ENCODE peak calls at places on chromosomes 7 and 10, in ten cellular contexts. One of them, this sample, is unnamed.

GRCh38 chr7:105647591-105647990 is 66.3 kb upstream of the EFCAB10 start:
- DNase-seq in ureter: no peak
- DNase-seq in stimulated activated CD8-positive, alpha-beta memory T cell treated with anti-CD3 and anti-CD28 coated beads, Interleukin-15, amount 100 ng/mL, for 48 hours: no peak
- DNase-seq in NCI-H446 treated with DMSO at 0.1 percent for 48 hours: no peak
- DNase-seq in nephron progenitor cell: no peak
- DNase-seq in T-helper 1 cell: no peak
- DNase-seq in activated effector memory CD4-positive, alpha-beta T cell treated with Interleukin-2 at 50 U/mL for 16 hours: no peak
- DNase-seq in progenitor cell of endocrine pancreas: no peak
- DNase-seq in hippocampal formation: no peak
- DNase-seq in activated T-cell treated with anti-CD3 and anti-CD28 coated beads, Interleukin-2, amount 50 U/mL, for 4 hours: no peak
- DNase-seq in this sample: no peak

GRCh38 chr7:64946772-64947171 is 43.7 kb downstream of the ZNF273 start:
- DNase-seq in activated T-cell treated with anti-CD3 and anti-CD28 coated beads, Interleukin-2, amount 50 U/mL, for 4 hours: no peak
- DNase-seq in NCI-H446 treated with DMSO at 0.1 percent for 48 hours: no peak
- DNase-seq in T-helper 1 cell: no peak
- DNase-seq in hippocampal formation: no peak
- DNase-seq in stimulated activated CD8-positive, alpha-beta memory T cell treated with anti-CD3 and anti-CD28 coated beads, Interleukin-15, amount 100 ng/mL, for 48 hours: no peak
- DNase-seq in activated effector memory CD4-positive, alpha-beta T cell treated with Interleukin-2 at 50 U/mL for 16 hours: no peak
- DNase-seq in ureter: no peak
- DNase-seq in progenitor cell of endocrine pancreas: no peak
- DNase-seq in nephron progenitor cell: peak
- DNase-seq in this sample: peak

GRCh38 chr7:71267734-71268133 is 135.8 kb downstream of the GALNT17 start:
- DNase-seq in nephron progenitor cell: no peak
- DNase-seq in NCI-H446 treated with DMSO at 0.1 percent for 48 hours: no peak
- DNase-seq in hippocampal formation: no peak
- DNase-seq in activated effector memory CD4-positive, alpha-beta T cell treated with Interleukin-2 at 50 U/mL for 16 hours: no peak
- DNase-seq in activated T-cell treated with anti-CD3 and anti-CD28 coated beads, Interleukin-2, amount 50 U/mL, for 4 hours: no peak
- DNase-seq in ureter: no peak
- DNase-seq in T-helper 1 cell: no peak
- DNase-seq in progenitor cell of endocrine pancreas: no peak
- DNase-seq in stimulated activated CD8-positive, alpha-beta memory T cell treated with anti-CD3 and anti-CD28 coated beads, Interleukin-15, amount 100 ng/mL, for 48 hours: no peak
- DNase-seq in this sample: no peak

GRCh38 chr10:64115913-64116643 is 594.9 kb downstream of the REEP3 start:
- DNase-seq in activated effector memory CD4-positive, alpha-beta T cell treated with Interleukin-2 at 50 U/mL for 16 hours: no peak
- DNase-seq in nephron progenitor cell: peak
- DNase-seq in stimulated activated CD8-positive, alpha-beta memory T cell treated with anti-CD3 and anti-CD28 coated beads, Interleukin-15, amount 100 ng/mL, for 48 hours: no peak
- DNase-seq in hippocampal formation: peak
- DNase-seq in activated T-cell treated with anti-CD3 and anti-CD28 coated beads, Interleukin-2, amount 50 U/mL, for 4 hours: no peak
- DNase-seq in ureter: no peak
- DNase-seq in NCI-H446 treated with DMSO at 0.1 percent for 48 hours: peak
- DNase-seq in progenitor cell of endocrine pancreas: no peak
- DNase-seq in T-helper 1 cell: no peak
- DNase-seq in this sample: peak

GRCh38 chr7:1549357-1550004 is 6.5 kb downstream of the TMEM184A start:
- DNase-seq in hippocampal formation: no peak
- DNase-seq in progenitor cell of endocrine pancreas: no peak
- DNase-seq in T-helper 1 cell: no peak
- DNase-seq in activated T-cell treated with anti-CD3 and anti-CD28 coated beads, Interleukin-2, amount 50 U/mL, for 4 hours: no peak
- DNase-seq in nephron progenitor cell: no peak
- DNase-seq in stimulated activated CD8-positive, alpha-beta memory T cell treated with anti-CD3 and anti-CD28 coated beads, Interleukin-15, amount 100 ng/mL, for 48 hours: no peak
- DNase-seq in ureter: no peak
- DNase-seq in NCI-H446 treated with DMSO at 0.1 percent for 48 hours: no peak
- DNase-seq in activated effector memory CD4-positive, alpha-beta T cell treated with Interleukin-2 at 50 U/mL for 16 hours: no peak
- DNase-seq in this sample: no peak

GRCh38 chr10:95266674-95267095 is 24.1 kb downstream of the PDLIM1 start:
- DNase-seq in ureter: no peak
- DNase-seq in activated effector memory CD4-positive, alpha-beta T cell treated with Interleukin-2 at 50 U/mL for 16 hours: no peak
- DNase-seq in nephron progenitor cell: no peak
- DNase-seq in progenitor cell of endocrine pancreas: no peak
- DNase-seq in activated T-cell treated with anti-CD3 and anti-CD28 coated beads, Interleukin-2, amount 50 U/mL, for 4 hours: no peak
- DNase-seq in NCI-H446 treated with DMSO at 0.1 percent for 48 hours: no peak
- DNase-seq in T-helper 1 cell: no peak
- DNase-seq in stimulated activated CD8-positive, alpha-beta memory T cell treated with anti-CD3 and anti-CD28 coated beads, Interleukin-15, amount 100 ng/mL, for 48 hours: no peak
- DNase-seq in hippocampal formation: no peak
- DNase-seq in this sample: no peak

GRCh38 chr7:28036748-28037147 is 143.8 kb downstream of the JAZF1 start:
- DNase-seq in nephron progenitor cell: no peak
- DNase-seq in stimulated activated CD8-positive, alpha-beta memory T cell treated with anti-CD3 and anti-CD28 coated beads, Interleukin-15, amount 100 ng/mL, for 48 hours: no peak
- DNase-seq in T-helper 1 cell: no peak
- DNase-seq in activated effector memory CD4-positive, alpha-beta T cell treated with Interleukin-2 at 50 U/mL for 16 hours: no peak
- DNase-seq in NCI-H446 treated with DMSO at 0.1 percent for 48 hours: no peak
- DNase-seq in progenitor cell of endocrine pancreas: no peak
- DNase-seq in hippocampal formation: no peak
- DNase-seq in ureter: no peak
- DNase-seq in activated T-cell treated with anti-CD3 and anti-CD28 coated beads, Interleukin-2, amount 50 U/mL, for 4 hours: no peak
- DNase-seq in this sample: no peak

GRCh38 chr10:16952010-16952550 is 134.9 kb upstream of the RSU1 start:
- DNase-seq in hippocampal formation: no peak
- DNase-seq in ureter: no peak
- DNase-seq in progenitor cell of endocrine pancreas: no peak
- DNase-seq in NCI-H446 treated with DMSO at 0.1 percent for 48 hours: no peak
- DNase-seq in stimulated activated CD8-positive, alpha-beta memory T cell treated with anti-CD3 and anti-CD28 coated beads, Interleukin-15, amount 100 ng/mL, for 48 hours: no peak
- DNase-seq in nephron progenitor cell: no peak
- DNase-seq in activated T-cell treated with anti-CD3 and anti-CD28 coated beads, Interleukin-2, amount 50 U/mL, for 4 hours: no peak
- DNase-seq in activated effector memory CD4-positive, alpha-beta T cell treated with Interleukin-2 at 50 U/mL for 16 hours: no peak
- DNase-seq in T-helper 1 cell: no peak
- DNase-seq in this sample: no peak

GRCh38 chr7:5173490-5173889 is 16.5 kb upstream of the WIPI2 start:
- DNase-seq in activated effector memory CD4-positive, alpha-beta T cell treated with Interleukin-2 at 50 U/mL for 16 hours: no peak
- DNase-seq in progenitor cell of endocrine pancreas: no peak
- DNase-seq in ureter: no peak
- DNase-seq in stimulated activated CD8-positive, alpha-beta memory T cell treated with anti-CD3 and anti-CD28 coated beads, Interleukin-15, amount 100 ng/mL, for 48 hours: no peak
- DNase-seq in hippocampal formation: no peak
- DNase-seq in nephron progenitor cell: no peak
- DNase-seq in T-helper 1 cell: no peak
- DNase-seq in NCI-H446 treated with DMSO at 0.1 percent for 48 hours: no peak
- DNase-seq in activated T-cell treated with anti-CD3 and anti-CD28 coated beads, Interleukin-2, amount 50 U/mL, for 4 hours: no peak
- DNase-seq in this sample: no peak

GRCh38 chr7:99219185-99219767 is 11.4 kb upstream of the KPNA7 start:
- DNase-seq in NCI-H446 treated with DMSO at 0.1 percent for 48 hours: no peak
- DNase-seq in hippocampal formation: no peak
- DNase-seq in nephron progenitor cell: no peak
- DNase-seq in progenitor cell of endocrine pancreas: no peak
- DNase-seq in activated T-cell treated with anti-CD3 and anti-CD28 coated beads, Interleukin-2, amount 50 U/mL, for 4 hours: no peak
- DNase-seq in stimulated activated CD8-positive, alpha-beta memory T cell treated with anti-CD3 and anti-CD28 coated beads, Interleukin-15, amount 100 ng/mL, for 48 hours: no peak
- DNase-seq in activated effector memory CD4-positive, alpha-beta T cell treated with Interleukin-2 at 50 U/mL for 16 hours: no peak
- DNase-seq in T-helper 1 cell: no peak
- DNase-seq in ureter: no peak
- DNase-seq in this sample: no peak

GRCh38 chr10:115051216-115051615 is 41.9 kb upstream of the ATRNL1 start:
- DNase-seq in activated effector memory CD4-positive, alpha-beta T cell treated with Interleukin-2 at 50 U/mL for 16 hours: no peak
- DNase-seq in NCI-H446 treated with DMSO at 0.1 percent for 48 hours: no peak
- DNase-seq in stimulated activated CD8-positive, alpha-beta memory T cell treated with anti-CD3 and anti-CD28 coated beads, Interleukin-15, amount 100 ng/mL, for 48 hours: no peak
- DNase-seq in ureter: no peak
- DNase-seq in progenitor cell of endocrine pancreas: no peak
- DNase-seq in hippocampal formation: no peak
- DNase-seq in T-helper 1 cell: no peak
- DNase-seq in nephron progenitor cell: no peak
- DNase-seq in activated T-cell treated with anti-CD3 and anti-CD28 coated beads, Interleukin-2, amount 50 U/mL, for 4 hours: no peak
- DNase-seq in this sample: no peak

GRCh38 chr7:151673216-151673615 is 153.5 kb upstream of the RHEB start:
- DNase-seq in ureter: no peak
- DNase-seq in activated T-cell treated with anti-CD3 and anti-CD28 coated beads, Interleukin-2, amount 50 U/mL, for 4 hours: no peak
- DNase-seq in hippocampal formation: no peak
- DNase-seq in T-helper 1 cell: no peak
- DNase-seq in nephron progenitor cell: no peak
- DNase-seq in stimulated activated CD8-positive, alpha-beta memory T cell treated with anti-CD3 and anti-CD28 coated beads, Interleukin-15, amount 100 ng/mL, for 48 hours: no peak
- DNase-seq in progenitor cell of endocrine pancreas: no peak
- DNase-seq in activated effector memory CD4-positive, alpha-beta T cell treated with Interleukin-2 at 50 U/mL for 16 hours: no peak
- DNase-seq in NCI-H446 treated with DMSO at 0.1 percent for 48 hours: no peak
- DNase-seq in this sample: no peak

GRCh38 chr7:91424372-91424771 is 160.1 kb downstream of the FZD1 start:
- DNase-seq in ureter: no peak
- DNase-seq in nephron progenitor cell: peak
- DNase-seq in NCI-H446 treated with DMSO at 0.1 percent for 48 hours: peak
- DNase-seq in stimulated activated CD8-positive, alpha-beta memory T cell treated with anti-CD3 and anti-CD28 coated beads, Interleukin-15, amount 100 ng/mL, for 48 hours: no peak
- DNase-seq in hippocampal formation: no peak
- DNase-seq in activated effector memory CD4-positive, alpha-beta T cell treated with Interleukin-2 at 50 U/mL for 16 hours: no peak
- DNase-seq in T-helper 1 cell: no peak
- DNase-seq in activated T-cell treated with anti-CD3 and anti-CD28 coated beads, Interleukin-2, amount 50 U/mL, for 4 hours: no peak
- DNase-seq in progenitor cell of endocrine pancreas: no peak
- DNase-seq in this sample: peak

GRCh38 chr10:95655571-95656290 is 780 bp downstream of the ALDH18A1 start:
- DNase-seq in ureter: peak
- DNase-seq in activated T-cell treated with anti-CD3 and anti-CD28 coated beads, Interleukin-2, amount 50 U/mL, for 4 hours: peak
- DNase-seq in T-helper 1 cell: no peak
- DNase-seq in nephron progenitor cell: no peak
- DNase-seq in NCI-H446 treated with DMSO at 0.1 percent for 48 hours: no peak
- DNase-seq in hippocampal formation: no peak
- DNase-seq in activated effector memory CD4-positive, alpha-beta T cell treated with Interleukin-2 at 50 U/mL for 16 hours: peak
- DNase-seq in progenitor cell of endocrine pancreas: no peak
- DNase-seq in stimulated activated CD8-positive, alpha-beta memory T cell treated with anti-CD3 and anti-CD28 coated beads, Interleukin-15, amount 100 ng/mL, for 48 hours: peak
- DNase-seq in this sample: peak

GRCh38 chr7:33986951-33987948 is 81.9 kb downstream of the BMPER start:
- DNase-seq in nephron progenitor cell: no peak
- DNase-seq in NCI-H446 treated with DMSO at 0.1 percent for 48 hours: peak
- DNase-seq in hippocampal formation: no peak
- DNase-seq in stimulated activated CD8-positive, alpha-beta memory T cell treated with anti-CD3 and anti-CD28 coated beads, Interleukin-15, amount 100 ng/mL, for 48 hours: no peak
- DNase-seq in T-helper 1 cell: no peak
- DNase-seq in activated T-cell treated with anti-CD3 and anti-CD28 coated beads, Interleukin-2, amount 50 U/mL, for 4 hours: no peak
- DNase-seq in progenitor cell of endocrine pancreas: no peak
- DNase-seq in activated effector memory CD4-positive, alpha-beta T cell treated with Interleukin-2 at 50 U/mL for 16 hours: no peak
- DNase-seq in ureter: no peak
- DNase-seq in this sample: no peak

GRCh38 chr10:126006906-126007305 is 110.5 kb downstream of the FANK1 start:
- DNase-seq in progenitor cell of endocrine pancreas: no peak
- DNase-seq in NCI-H446 treated with DMSO at 0.1 percent for 48 hours: no peak
- DNase-seq in activated T-cell treated with anti-CD3 and anti-CD28 coated beads, Interleukin-2, amount 50 U/mL, for 4 hours: no peak
- DNase-seq in nephron progenitor cell: no peak
- DNase-seq in ureter: no peak
- DNase-seq in stimulated activated CD8-positive, alpha-beta memory T cell treated with anti-CD3 and anti-CD28 coated beads, Interleukin-15, amount 100 ng/mL, for 48 hours: no peak
- DNase-seq in hippocampal formation: no peak
- DNase-seq in T-helper 1 cell: no peak
- DNase-seq in activated effector memory CD4-positive, alpha-beta T cell treated with Interleukin-2 at 50 U/mL for 16 hours: no peak
- DNase-seq in this sample: no peak

GRCh38 chr7:73451780-73452398 is 18.3 kb downstream of the FZD9 start:
- DNase-seq in ureter: no peak
- DNase-seq in NCI-H446 treated with DMSO at 0.1 percent for 48 hours: no peak
- DNase-seq in activated T-cell treated with anti-CD3 and anti-CD28 coated beads, Interleukin-2, amount 50 U/mL, for 4 hours: no peak
- DNase-seq in hippocampal formation: peak
- DNase-seq in progenitor cell of endocrine pancreas: no peak
- DNase-seq in activated effector memory CD4-positive, alpha-beta T cell treated with Interleukin-2 at 50 U/mL for 16 hours: no peak
- DNase-seq in T-helper 1 cell: no peak
- DNase-seq in stimulated activated CD8-positive, alpha-beta memory T cell treated with anti-CD3 and anti-CD28 coated beads, Interleukin-15, amount 100 ng/mL, for 48 hours: no peak
- DNase-seq in nephron progenitor cell: peak
- DNase-seq in this sample: peak

GRCh38 chr7:151756076-151756731 is 120.7 kb downstream of the PRKAG2 start:
- DNase-seq in T-helper 1 cell: peak
- DNase-seq in activated effector memory CD4-positive, alpha-beta T cell treated with Interleukin-2 at 50 U/mL for 16 hours: peak
- DNase-seq in activated T-cell treated with anti-CD3 and anti-CD28 coated beads, Interleukin-2, amount 50 U/mL, for 4 hours: peak
- DNase-seq in ureter: no peak
- DNase-seq in nephron progenitor cell: no peak
- DNase-seq in progenitor cell of endocrine pancreas: no peak
- DNase-seq in hippocampal formation: no peak
- DNase-seq in stimulated activated CD8-positive, alpha-beta memory T cell treated with anti-CD3 and anti-CD28 coated beads, Interleukin-15, amount 100 ng/mL, for 48 hours: peak
- DNase-seq in NCI-H446 treated with DMSO at 0.1 percent for 48 hours: no peak
- DNase-seq in this sample: no peak

GRCh38 chr10:31321396-31321941 is 2.5 kb downstream of the ZEB1 start:
- DNase-seq in activated effector memory CD4-positive, alpha-beta T cell treated with Interleukin-2 at 50 U/mL for 16 hours: peak
- DNase-seq in nephron progenitor cell: no peak
- DNase-seq in T-helper 1 cell: peak
- DNase-seq in hippocampal formation: no peak
- DNase-seq in activated T-cell treated with anti-CD3 and anti-CD28 coated beads, Interleukin-2, amount 50 U/mL, for 4 hours: peak
- DNase-seq in ureter: no peak
- DNase-seq in progenitor cell of endocrine pancreas: no peak
- DNase-seq in NCI-H446 treated with DMSO at 0.1 percent for 48 hours: no peak
- DNase-seq in stimulated activated CD8-positive, alpha-beta memory T cell treated with anti-CD3 and anti-CD28 coated beads, Interleukin-15, amount 100 ng/mL, for 48 hours: no peak
- DNase-seq in this sample: no peak

GRCh38 chr7:137109966-137110930 is 233.3 kb downstream of the PTN start:
- DNase-seq in hippocampal formation: no peak
- DNase-seq in stimulated activated CD8-positive, alpha-beta memory T cell treated with anti-CD3 and anti-CD28 coated beads, Interleukin-15, amount 100 ng/mL, for 48 hours: no peak
- DNase-seq in ureter: no peak
- DNase-seq in activated effector memory CD4-positive, alpha-beta T cell treated with Interleukin-2 at 50 U/mL for 16 hours: no peak
- DNase-seq in T-helper 1 cell: no peak
- DNase-seq in NCI-H446 treated with DMSO at 0.1 percent for 48 hours: no peak
- DNase-seq in activated T-cell treated with anti-CD3 and anti-CD28 coated beads, Interleukin-2, amount 50 U/mL, for 4 hours: no peak
- DNase-seq in nephron progenitor cell: no peak
- DNase-seq in progenitor cell of endocrine pancreas: no peak
- DNase-seq in this sample: peak

GRCh38 chr10:59872892-59873463 is 33.4 kb downstream of the CCDC6 start:
- DNase-seq in stimulated activated CD8-positive, alpha-beta memory T cell treated with anti-CD3 and anti-CD28 coated beads, Interleukin-15, amount 100 ng/mL, for 48 hours: no peak
- DNase-seq in activated T-cell treated with anti-CD3 and anti-CD28 coated beads, Interleukin-2, amount 50 U/mL, for 4 hours: no peak
- DNase-seq in ureter: peak
- DNase-seq in nephron progenitor cell: no peak
- DNase-seq in hippocampal formation: no peak
- DNase-seq in activated effector memory CD4-positive, alpha-beta T cell treated with Interleukin-2 at 50 U/mL for 16 hours: no peak
- DNase-seq in T-helper 1 cell: no peak
- DNase-seq in NCI-H446 treated with DMSO at 0.1 percent for 48 hours: peak
- DNase-seq in progenitor cell of endocrine pancreas: no peak
- DNase-seq in this sample: peak

GRCh38 chr10:122050811-122051210 is 61.8 kb downstream of the TACC2 start:
- DNase-seq in ureter: no peak
- DNase-seq in NCI-H446 treated with DMSO at 0.1 percent for 48 hours: no peak
- DNase-seq in nephron progenitor cell: no peak
- DNase-seq in hippocampal formation: no peak
- DNase-seq in progenitor cell of endocrine pancreas: no peak
- DNase-seq in activated T-cell treated with anti-CD3 and anti-CD28 coated beads, Interleukin-2, amount 50 U/mL, for 4 hours: no peak
- DNase-seq in T-helper 1 cell: no peak
- DNase-seq in stimulated activated CD8-positive, alpha-beta memory T cell treated with anti-CD3 and anti-CD28 coated beads, Interleukin-15, amount 100 ng/mL, for 48 hours: no peak
- DNase-seq in activated effector memory CD4-positive, alpha-beta T cell treated with Interleukin-2 at 50 U/mL for 16 hours: no peak
- DNase-seq in this sample: peak

GRCh38 chr10:51860257-51860656 is 160.9 kb upstream of the CSTF2T start:
- DNase-seq in nephron progenitor cell: no peak
- DNase-seq in hippocampal formation: peak
- DNase-seq in T-helper 1 cell: no peak
- DNase-seq in progenitor cell of endocrine pancreas: no peak
- DNase-seq in stimulated activated CD8-positive, alpha-beta memory T cell treated with anti-CD3 and anti-CD28 coated beads, Interleukin-15, amount 100 ng/mL, for 48 hours: no peak
- DNase-seq in activated T-cell treated with anti-CD3 and anti-CD28 coated beads, Interleukin-2, amount 50 U/mL, for 4 hours: no peak
- DNase-seq in NCI-H446 treated with DMSO at 0.1 percent for 48 hours: peak
- DNase-seq in activated effector memory CD4-positive, alpha-beta T cell treated with Interleukin-2 at 50 U/mL for 16 hours: no peak
- DNase-seq in ureter: peak
- DNase-seq in this sample: no peak

GRCh38 chr10:110016037-110016436 is 8.3 kb downstream of the ADD3 start:
- DNase-seq in ureter: no peak
- DNase-seq in hippocampal formation: peak
- DNase-seq in nephron progenitor cell: no peak
- DNase-seq in stimulated activated CD8-positive, alpha-beta memory T cell treated with anti-CD3 and anti-CD28 coated beads, Interleukin-15, amount 100 ng/mL, for 48 hours: no peak
- DNase-seq in NCI-H446 treated with DMSO at 0.1 percent for 48 hours: no peak
- DNase-seq in activated effector memory CD4-positive, alpha-beta T cell treated with Interleukin-2 at 50 U/mL for 16 hours: no peak
- DNase-seq in activated T-cell treated with anti-CD3 and anti-CD28 coated beads, Interleukin-2, amount 50 U/mL, for 4 hours: no peak
- DNase-seq in progenitor cell of endocrine pancreas: no peak
- DNase-seq in T-helper 1 cell: no peak
- DNase-seq in this sample: peak

GRCh38 chr10:75971402-75972211 is 540.2 kb downstream of the LRMDA start:
- DNase-seq in activated T-cell treated with anti-CD3 and anti-CD28 coated beads, Interleukin-2, amount 50 U/mL, for 4 hours: no peak
- DNase-seq in progenitor cell of endocrine pancreas: no peak
- DNase-seq in hippocampal formation: no peak
- DNase-seq in T-helper 1 cell: no peak
- DNase-seq in activated effector memory CD4-positive, alpha-beta T cell treated with Interleukin-2 at 50 U/mL for 16 hours: no peak
- DNase-seq in ureter: no peak
- DNase-seq in NCI-H446 treated with DMSO at 0.1 percent for 48 hours: no peak
- DNase-seq in nephron progenitor cell: no peak
- DNase-seq in stimulated activated CD8-positive, alpha-beta memory T cell treated with anti-CD3 and anti-CD28 coated beads, Interleukin-15, amount 100 ng/mL, for 48 hours: no peak
- DNase-seq in this sample: no peak

GRCh38 chr7:2626498-2627117 is 5.2 kb upstream of the TTYH3 start:
- DNase-seq in nephron progenitor cell: no peak
- DNase-seq in activated T-cell treated with anti-CD3 and anti-CD28 coated beads, Interleukin-2, amount 50 U/mL, for 4 hours: no peak
- DNase-seq in NCI-H446 treated with DMSO at 0.1 percent for 48 hours: no peak
- DNase-seq in progenitor cell of endocrine pancreas: no peak
- DNase-seq in T-helper 1 cell: no peak
- DNase-seq in activated effector memory CD4-positive, alpha-beta T cell treated with Interleukin-2 at 50 U/mL for 16 hours: no peak
- DNase-seq in stimulated activated CD8-positive, alpha-beta memory T cell treated with anti-CD3 and anti-CD28 coated beads, Interleukin-15, amount 100 ng/mL, for 48 hours: no peak
- DNase-seq in hippocampal formation: no peak
- DNase-seq in ureter: no peak
- DNase-seq in this sample: no peak

GRCh38 chr7:96118449-96119001 is 203.4 kb downstream of the SLC25A13 start:
- DNase-seq in hippocampal formation: no peak
- DNase-seq in progenitor cell of endocrine pancreas: no peak
- DNase-seq in T-helper 1 cell: no peak
- DNase-seq in activated T-cell treated with anti-CD3 and anti-CD28 coated beads, Interleukin-2, amount 50 U/mL, for 4 hours: no peak
- DNase-seq in activated effector memory CD4-positive, alpha-beta T cell treated with Interleukin-2 at 50 U/mL for 16 hours: no peak
- DNase-seq in NCI-H446 treated with DMSO at 0.1 percent for 48 hours: no peak
- DNase-seq in ureter: no peak
- DNase-seq in nephron progenitor cell: peak
- DNase-seq in stimulated activated CD8-positive, alpha-beta memory T cell treated with anti-CD3 and anti-CD28 coated beads, Interleukin-15, amount 100 ng/mL, for 48 hours: no peak
- DNase-seq in this sample: no peak

GRCh38 chr10:101146392-101147251 is 15.5 kb downstream of the TLX1 start:
- DNase-seq in NCI-H446 treated with DMSO at 0.1 percent for 48 hours: no peak
- DNase-seq in nephron progenitor cell: peak
- DNase-seq in stimulated activated CD8-positive, alpha-beta memory T cell treated with anti-CD3 and anti-CD28 coated beads, Interleukin-15, amount 100 ng/mL, for 48 hours: no peak
- DNase-seq in T-helper 1 cell: no peak
- DNase-seq in progenitor cell of endocrine pancreas: no peak
- DNase-seq in activated effector memory CD4-positive, alpha-beta T cell treated with Interleukin-2 at 50 U/mL for 16 hours: no peak
- DNase-seq in activated T-cell treated with anti-CD3 and anti-CD28 coated beads, Interleukin-2, amount 50 U/mL, for 4 hours: no peak
- DNase-seq in ureter: no peak
- DNase-seq in hippocampal formation: no peak
- DNase-seq in this sample: no peak